ENCODE peak calls at places on chromosome 13, in seven cellular contexts. N is CD8-positive, alpha-beta T cell; O is CD4-positive, alpha-beta T cell; Y is effector memory CD4-positive, alpha-beta T cell; J is activated CD4-positive, alpha-beta T cell treated with anti-CD3 and anti-CD28 coated beads, Interleukin-2, amount 50 U/mL, for 48 hours; E is SHP77; B is stimulated activated CD4-positive, alpha-beta T cell treated with anti-CD3 and anti-CD28 coated beads, Interleukin-12 subunit alpha, Interleukin-12 subunit beta, amount 100 ng/mL, for 24 hours. R is an unnamed sample.

GRCh38 chr13:110641055-110642015 is 26.0 kb downstream of the NAXD start:
- DNase-seq in O (no peak), Y (no peak), N (no peak), J (no peak), E (peak), B (no peak), R (no peak)

GRCh38 chr13:43016226-43016625 is 7.2 kb upstream of the DNAJC15 start:
- DNase-seq in O (no peak), J (no peak), B (no peak), N (no peak), Y (no peak), E (no peak), R (no peak)

GRCh38 chr13:109336730-109337129 is 449.7 kb downstream of the IRS2 start:
- DNase-seq in J (no peak), Y (no peak), B (no peak), O (no peak), N (no peak), E (no peak), R (no peak)

GRCh38 chr13:113455384-113455783 is 2.1 kb upstream of the ADPRHL1 start:
- DNase-seq in J (no peak), N (no peak), B (no peak), Y (no peak), O (no peak), E (no peak), R (no peak)

GRCh38 chr13:113398963-113399754 is 35.2 kb upstream of the GRTP1 start:
- DNase-seq in B (no peak), O (no peak), N (no peak), E (no peak), Y (no peak), J (no peak), R (no peak)

GRCh38 chr13:106498158-106498557 is 37.3 kb downstream of the EFNB2 start:
- DNase-seq in Y (no peak), O (no peak), N (no peak), J (no peak), B (no peak), E (no peak), R (no peak)

GRCh38 chr13:110212529-110212928 is 94.4 kb downstream of the COL4A1 start:
- DNase-seq in E (no peak), B (no peak), J (no peak), O (no peak), N (no peak), Y (no peak), R (no peak)

GRCh38 chr13:106619688-106620555 is 52.0 kb upstream of the ARGLU1 start:
- DNase-seq in E (peak), B (no peak), O (peak), J (peak), Y (no peak), N (peak), R (no peak)

GRCh38 chr13:80359459-80360297 is 18.8 kb upstream of the SPRY2 start:
- DNase-seq in O (no peak), E (peak), N (no peak), J (no peak), B (no peak), Y (no peak), R (no peak)

GRCh38 chr13:38045278-38046048 is 175.9 kb upstream of the TRPC4 start:
- DNase-seq in J (no peak), Y (no peak), N (no peak), E (peak), O (no peak), B (no peak), R (no peak)

GRCh38 chr13:44768233-44768632 is 192.1 kb upstream of the TSC22D1 start:
- DNase-seq in Y (peak), J (peak), O (no peak), E (no peak), N (peak), B (no peak), R (no peak)

GRCh38 chr13:35512271-35512920 is 35.9 kb upstream of the MAB21L1 start:
- DNase-seq in J (no peak), Y (no peak), O (no peak), N (no peak), E (no peak), B (no peak), R (no peak)

GRCh38 chr13:72104656-72105180 is 237.7 kb upstream of the DACH1 start:
- DNase-seq in J (no peak), O (no peak), Y (no peak), E (no peak), N (no peak), B (no peak), R (no peak)

GRCh38 chr13:94546071-94546839 is 49.7 kb downstream of the TGDS start:
- DNase-seq in J (no peak), Y (no peak), E (no peak), N (no peak), B (no peak), O (no peak), R (no peak)

GRCh38 chr13:113936566-113936965 is 37.3 kb downstream of the C13orf46 start:
- DNase-seq in N (no peak), O (no peak), Y (no peak), J (no peak), E (no peak), B (no peak), R (no peak)

GRCh38 chr13:29479716-29480492 is 115.6 kb downstream of the SLC7A1 start:
- DNase-seq in Y (no peak), O (no peak), E (peak), J (no peak), N (no peak), B (no peak), R (no peak)

GRCh38 chr13:79295906-79296564 is 110.0 kb downstream of the RBM26 start:
- DNase-seq in J (no peak), B (no peak), O (no peak), N (no peak), E (no peak), Y (no peak), R (no peak)

GRCh38 chr13:23851106-23851505 is 38.1 kb downstream of the MIPEP start:
- DNase-seq in Y (no peak), E (no peak), J (no peak), B (no peak), O (no peak), N (no peak), R (no peak)